ENCODE peak calls at places on chromosome 2, in ten cellular contexts. G, X, N, A, D, Q, B, S, J and E are unnamed samples.

GRCh38 chr2:219887870-219888269 is 260.4 kb downstream of the SLC4A3 start:
- DNase-seq in G (no peak), X (no peak), N (no peak), A (no peak), D (no peak), Q (peak), B (no peak), S (peak), J (no peak), E (no peak)

GRCh38 chr2:54629914-54630609 is 93.4 kb upstream of the EML6 start:
- DNase-seq in G (no peak), X (no peak), N (peak), A (no peak), D (peak), Q (peak), B (peak), S (peak), J (no peak), E (no peak)

GRCh38 chr2:170201262-170201661 is 23.3 kb downstream of the MYO3B start:
- DNase-seq in G (no peak), X (no peak), N (no peak), A (no peak), D (no peak), Q (no peak), B (no peak), S (no peak), J (no peak), E (no peak)

GRCh38 chr2:176178271-176178806 is 10.1 kb upstream of the HOXD1 start:
- DNase-seq in G (no peak), X (no peak), N (peak), A (peak), D (peak), Q (peak), B (no peak), S (no peak), J (no peak), E (no peak)

GRCh38 chr2:178397002-178397605 is 53.9 kb downstream of the PRKRA start:
- DNase-seq in G (no peak), X (peak), N (peak), A (no peak), D (peak), Q (peak), B (no peak), S (peak), J (no peak), E (peak)

GRCh38 chr2:106095478-106096392 is 98.4 kb downstream of the UXS1 start:
- DNase-seq in G (no peak), X (no peak), N (no peak), A (peak), D (no peak), Q (no peak), B (no peak), S (no peak), J (peak), E (no peak)

GRCh38 chr2:102029405-102029804 is 37.6 kb downstream of the IL1R2 start:
- DNase-seq in G (no peak), X (no peak), N (no peak), A (no peak), D (peak), Q (no peak), B (no peak), S (no peak), J (no peak), E (no peak)

GRCh38 chr2:239278941-239279365 is 121.9 kb downstream of the HDAC4 start:
- DNase-seq in G (peak), X (no peak), N (peak), A (no peak), D (peak), Q (peak), B (no peak), S (peak), J (no peak), E (peak)

GRCh38 chr2:42567806-42568429 is 514 bp upstream of the MTA3 start:
- DNase-seq in G (peak), X (no peak), N (peak), A (peak), D (no peak), Q (peak), B (peak), S (peak), J (peak), E (no peak)

GRCh38 chr2:95001117-95001551 is 24.4 kb upstream of the MAL start:
- DNase-seq in G (no peak), X (no peak), N (no peak), A (no peak), D (no peak), Q (no peak), B (no peak), S (no peak), J (no peak), E (no peak)

GRCh38 chr2:232260075-232260474 is 118.5 kb upstream of the ALPP start:
- DNase-seq in G (no peak), X (no peak), N (peak), A (no peak), D (peak), Q (peak), B (no peak), S (peak), J (no peak), E (peak)

GRCh38 chr2:25711641-25712369 is 38.4 kb upstream of the DTNB start:
- DNase-seq in G (no peak), X (no peak), N (no peak), A (peak), D (no peak), Q (no peak), B (no peak), S (no peak), J (no peak), E (no peak)

GRCh38 chr2:86049529-86049928 is 56.2 kb downstream of the POLR1A start:
- DNase-seq in G (no peak), X (no peak), N (no peak), A (no peak), D (no peak), Q (no peak), B (no peak), S (no peak), J (no peak), E (no peak)

GRCh38 chr2:40043191-40043590 is 264.1 kb upstream of the THUMPD2 start:
- DNase-seq in G (no peak), X (no peak), N (peak), A (no peak), D (peak), Q (peak), B (no peak), S (peak), J (no peak), E (peak)

GRCh38 chr2:47043142-47043890 is 111.8 kb downstream of the STPG4 start:
- DNase-seq in G (peak), X (no peak), N (peak), A (no peak), D (peak), Q (peak), B (peak), S (peak), J (peak), E (peak)

GRCh38 chr2:71694501-71695234 is 241.3 kb downstream of the DYSF start:
- DNase-seq in G (no peak), X (no peak), N (no peak), A (no peak), D (no peak), Q (no peak), B (no peak), S (no peak), J (no peak), E (no peak)

GRCh38 chr2:85972355-85972754 is 83.6 kb upstream of the ST3GAL5 start:
- DNase-seq in G (peak), X (no peak), N (no peak), A (no peak), D (no peak), Q (no peak), B (no peak), S (no peak), J (no peak), E (no peak)

GRCh38 chr2:98555681-98556080 is 52.6 kb downstream of the COA5 start:
- DNase-seq in G (no peak), X (no peak), N (no peak), A (no peak), D (no peak), Q (no peak), B (no peak), S (no peak), J (no peak), E (no peak)

GRCh38 chr2:68907232-68907922 is 36.2 kb upstream of the BMP10 start:
- DNase-seq in G (no peak), X (no peak), N (no peak), A (no peak), D (no peak), Q (no peak), B (no peak), S (peak), J (no peak), E (no peak)

GRCh38 chr2:174606336-174606735 is 8.7 kb upstream of the WIPF1 start:
- DNase-seq in G (no peak), X (no peak), N (peak), A (no peak), D (peak), Q (peak), B (no peak), S (peak), J (no peak), E (peak)

GRCh38 chr2:174688079-174688478 is 76.2 kb downstream of the CHRNA1 start:
- DNase-seq in G (no peak), X (peak), N (no peak), A (no peak), D (peak), Q (peak), B (no peak), S (peak), J (no peak), E (no peak)

GRCh38 chr2:136010126-136010525 is 24.7 kb upstream of the DARS1 start:
- DNase-seq in G (no peak), X (no peak), N (peak), A (no peak), D (peak), Q (peak), B (no peak), S (peak), J (no peak), E (no peak)

GRCh38 chr2:188050716-188051115 is 241.0 kb upstream of the GULP1 start:
- DNase-seq in G (no peak), X (no peak), N (no peak), A (no peak), D (no peak), Q (peak), B (no peak), S (no peak), J (no peak), E (no peak)

GRCh38 chr2:118242216-118242615 is 153.9 kb downstream of the INSIG2 start:
- DNase-seq in G (no peak), X (peak), N (peak), A (no peak), D (peak), Q (peak), B (no peak), S (peak), J (no peak), E (no peak)